ENCODE peak calls at places on chromosomes 13 and 19, in nine cellular contexts. P is ascending aorta, V is heart left ventricle, C is tibial nerve, S is hepatocyte, Y is right atrium auricular region, J is cardiac muscle cell, A is SJCRH30, E is pancreas. T is an unnamed sample.

GRCh38 chr13:94121686-94122085 is 357.8 kb downstream of the DCT start:
- DNase-seq in P (no peak), V (no peak), C (no peak), S (no peak), Y (no peak), J (no peak), A (peak; percentile 12), E (no peak), T (no peak)

GRCh38 chr13:40668335-40668734 is 1.9 kb upstream of the FOXO1 start:
- DNase-seq in P (no peak), V (peak; percentile 66), C (peak; percentile 63), S (peak; percentile 39), Y (peak; percentile 81), J (no peak), A (peak; percentile 39), E (no peak), T (no peak)

GRCh38 chr19:18712981-18713380 is 29.5 kb downstream of the CRTC1 start:
- DNase-seq in P (no peak), V (no peak), C (no peak), S (peak; percentile 49), Y (no peak), J (peak; percentile 68), A (no peak), E (no peak), T (no peak)

GRCh38 chr13:42959615-42960014 is 32.4 kb downstream of the EPSTI1 start:
- DNase-seq in P (no peak), V (no peak), C (no peak), S (no peak), Y (no peak), J (no peak), A (no peak), E (no peak), T (no peak)

GRCh38 chr13:77863037-77863630 is 55.5 kb downstream of the EDNRB start:
- DNase-seq in P (no peak), V (no peak), C (no peak), S (no peak), Y (no peak), J (no peak), A (no peak), E (no peak), T (no peak)

GRCh38 chr19:47598407-47599349 is 10.3 kb upstream of the BICRA start:
- DNase-seq in P (no peak), V (no peak), C (peak; percentile 64), S (peak; percentile 90), Y (peak; percentile 81), J (peak; percentile 67), A (peak; percentile 36), E (no peak), T (peak; percentile 27)

GRCh38 chr19:49213791-49214190 is 56.2 kb downstream of the TRPM4 start:
- DNase-seq in P (no peak), V (no peak), C (no peak), S (no peak), Y (no peak), J (no peak), A (no peak), E (no peak), T (no peak)

GRCh38 chr13:92821324-92821723 is 405.3 kb upstream of the GPC6 start:
- DNase-seq in P (no peak), V (no peak), C (no peak), S (no peak), Y (no peak), J (no peak), A (no peak), E (no peak), T (no peak)

GRCh38 chr19:17601683-17602082 is 46.2 kb downstream of the COLGALT1 start:
- DNase-seq in P (no peak), V (no peak), C (no peak), S (no peak), Y (no peak), J (no peak), A (no peak), E (no peak), T (no peak)

GRCh38 chr19:45953676-45954075 is 20.0 kb downstream of the NOVA2 start:
- DNase-seq in P (no peak), V (no peak), C (no peak), S (no peak), Y (no peak), J (no peak), A (no peak), E (no peak), T (no peak)

GRCh38 chr19:41707871-41708371 is 505 bp upstream of the CEACAM5 start:
- DNase-seq in P (no peak), V (peak; percentile 22), C (no peak), S (no peak), Y (no peak), J (no peak), A (no peak), E (no peak), T (no peak)

GRCh38 chr19:41745761-41746160 is 9.6 kb upstream of the CEACAM6 start:
- DNase-seq in P (no peak), V (no peak), C (no peak), S (no peak), Y (no peak), J (no peak), A (no peak), E (no peak), T (no peak)

GRCh38 chr19:2983351-2984195 is 6.2 kb downstream of the TLE6 start:
- DNase-seq in P (peak; percentile 53), V (peak; percentile 84), C (peak; percentile 51), S (peak; percentile 75), Y (peak; percentile 82), J (peak; percentile 79), A (peak; percentile 95), E (peak; percentile 45), T (peak; percentile 92)

GRCh38 chr13:102141625-102142472 is 260.0 kb downstream of the FGF14 start:
- DNase-seq in P (no peak), V (no peak), C (no peak), S (peak; percentile 30), Y (no peak), J (peak; percentile 23), A (peak; percentile 29), E (no peak), T (no peak)

GRCh38 chr19:36221474-36221873 is 6.6 kb downstream of the ZNF146 start:
- DNase-seq in P (no peak), V (no peak), C (no peak), S (no peak), Y (no peak), J (no peak), A (no peak), E (no peak), T (no peak)

GRCh38 chr13:26558074-26558805 is 757 bp downstream of the WASF3 start:
- DNase-seq in P (no peak), V (peak; percentile 57), C (no peak), S (no peak), Y (no peak), J (peak; percentile 37), A (peak; percentile 53), E (peak; percentile 10), T (no peak)

GRCh38 chr13:49444517-49445395 is 682 bp downstream of the SETDB2 start:
- DNase-seq in P (no peak), V (no peak), C (peak; percentile 73), S (peak; percentile 70), Y (peak; percentile 60), J (peak; percentile 24), A (peak; percentile 78), E (no peak), T (no peak)

GRCh38 chr19:9566729-9567128 is 17.6 kb downstream of the ZNF121 start:
- DNase-seq in P (no peak), V (no peak), C (no peak), S (no peak), Y (no peak), J (no peak), A (no peak), E (no peak), T (no peak)

GRCh38 chr13:97275265-97275664 is 53.1 kb downstream of the MBNL2 start:
- DNase-seq in P (no peak), V (no peak), C (no peak), S (peak; percentile 41), Y (no peak), J (no peak), A (no peak), E (no peak), T (no peak)

GRCh38 chr13:99812611-99813010 is 159.0 kb downstream of the ZIC5 start:
- DNase-seq in P (no peak), V (no peak), C (no peak), S (no peak), Y (no peak), J (no peak), A (no peak), E (peak; percentile 9), T (no peak)

GRCh38 chr13:81171065-81171647 is 830.2 kb upstream of the SPRY2 start:
- DNase-seq in P (no peak), V (no peak), C (no peak), S (peak; percentile 16), Y (no peak), J (peak; percentile 21), A (peak; percentile 55), E (no peak), T (no peak)

GRCh38 chr19:41353466-41354342 is at the start of gene TGFB1:
- DNase-seq in P (peak; percentile 62), V (peak; percentile 97), C (peak; percentile 79), S (peak; percentile 92), Y (peak; percentile 88), J (peak; percentile 77), A (peak; percentile 92), E (peak; percentile 67), T (peak; percentile 88)

GRCh38 chr13:35699181-35699580 is 222.7 kb upstream of the MAB21L1 start:
- DNase-seq in P (no peak), V (no peak), C (no peak), S (no peak), Y (peak; percentile 69), J (no peak), A (no peak), E (no peak), T (no peak)

GRCh38 chr19:40257096-40257517 is 28.0 kb downstream of the AKT2 start:
- DNase-seq in P (no peak), V (peak; percentile 65), C (no peak), S (no peak), Y (no peak), J (no peak), A (no peak), E (peak; percentile 55), T (no peak)
- H3K27ac ChIP-seq in P (no peak overlapping the region), V (no peak overlapping the region), C (no peak overlapping the region), S (no peak overlapping the region), Y (no peak overlapping the region), J (no peak overlapping the region), A (no peak overlapping the region), E (no peak overlapping the region), T (no peak overlapping the region)

GRCh38 chr13:106630650-106631049 is 62.7 kb upstream of the ARGLU1 start:
- DNase-seq in P (no peak), V (no peak), C (no peak), S (no peak), Y (no peak), J (no peak), A (peak; percentile 27), E (no peak), T (no peak)
- H3K27me3 ChIP-seq in P (no peaks in the 10 kb centered on the region), V (no peaks in the 10 kb centered on the region), C (no peaks in the 10 kb centered on the region), S (no peaks in the 10 kb centered on the region), Y (no peaks in the 10 kb centered on the region), J (no peaks in the 10 kb centered on the region), A (no peaks in the 10 kb centered on the region), E (no peaks in the 10 kb centered on the region), T (peaks cover 7% of the 10 kb centered on the region)

GRCh38 chr13:69946443-69946955 is 161.1 kb upstream of the ATXN8OS start:
- DNase-seq in P (no peak), V (no peak), C (no peak), S (no peak), Y (no peak), J (no peak), A (no peak), E (no peak), T (no peak)
- H3K27ac ChIP-seq in P (no peak overlapping the region), V (no peak overlapping the region), C (no peak overlapping the region), S (no peak overlapping the region), Y (no peak overlapping the region), J (no peak overlapping the region), A (no peak overlapping the region), E (no peak overlapping the region), T (no peak overlapping the region)

GRCh38 chr13:95546919-95547318 is 5.6 kb upstream of the CLDN10 start:
- DNase-seq in P (no peak), V (no peak), C (no peak), S (no peak), Y (no peak), J (no peak), A (no peak), E (no peak), T (no peak)
- H3K27me3 ChIP-seq in P (no peaks in the 10 kb centered on the region), V (peaks cover 40% of the 10 kb centered on the region), C (no peaks in the 10 kb centered on the region), S (peaks cover 52% of the 10 kb centered on the region), Y (peaks cover 10% of the 10 kb centered on the region), J (peaks cover 11% of the 10 kb centered on the region), A (no peaks in the 10 kb centered on the region), E (no peaks in the 10 kb centered on the region), T (no peaks in the 10 kb centered on the region)

T was measured in WERI-Rb-1.